ENCODE peak calls at places on chromosomes 3 and 15, in five cellular contexts. H is transverse colon, E is cardiac muscle cell, V is psoas muscle, T is fibroblast of lung. K is an unnamed sample.
A peak's percentile ranks its signal among the peaks of the same experiment; 100 is the strongest.

GRCh38 chr3:44323341-44323955 is 15.1 kb upstream of the TCAIM start:
- DNase-seq in H (peak; percentile 70), E (peak; percentile 72), V (peak; percentile 42), T (peak; percentile 49), K (peak; percentile 53)

GRCh38 chr3:40847571-40847992 is 322.8 kb downstream of the ZNF621 start:
- DNase-seq in H (no peak), E (peak; percentile 50), V (no peak), T (peak; percentile 63), K (no peak)

GRCh38 chr3:63642488-63642887 is 10.0 kb upstream of the SNTN start:
- DNase-seq in H (no peak), E (no peak), V (no peak), T (no peak), K (no peak)

GRCh38 chr3:12719541-12719940 is 39.5 kb downstream of the TMEM40 start:
- DNase-seq in H (no peak), E (no peak), V (no peak), T (no peak), K (no peak)

GRCh38 chr3:134600166-134600670 is 50.6 kb downstream of the KY start:
- DNase-seq in H (no peak), E (no peak), V (no peak), T (peak; percentile 60), K (no peak)

GRCh38 chr3:39126532-39127071 is 19.1 kb downstream of the TTC21A start:
- DNase-seq in H (peak; percentile 56), E (peak; percentile 62), V (no peak), T (peak; percentile 50), K (no peak)

GRCh38 chr15:35458176-35458856 is 87.6 kb downstream of the DPH6 start:
- DNase-seq in H (no peak), E (no peak), V (no peak), T (peak; percentile 42), K (no peak)

GRCh38 chr15:84821501-84822021 is 4.4 kb downstream of the ALPK3 start:
- DNase-seq in H (no peak), E (no peak), V (no peak), T (no peak), K (no peak)

GRCh38 chr3:127011270-127011992 is 28.5 kb downstream of the PLXNA1 start:
- DNase-seq in H (no peak), E (no peak), V (peak; percentile 63), T (no peak), K (no peak)

GRCh38 chr3:141127344-141128125 is 76.4 kb downstream of the SPSB4 start:
- DNase-seq in H (no peak), E (no peak), V (no peak), T (no peak), K (no peak)

GRCh38 chr15:69647160-69647513 is 194.5 kb downstream of the RPLP1 start:
- DNase-seq in H (no peak), E (no peak), V (no peak), T (no peak), K (no peak)

GRCh38 chr15:31331389-31331788 is 4.8 kb downstream of the KLF13 start:
- DNase-seq in H (no peak), E (no peak), V (no peak), T (no peak), K (no peak)

GRCh38 chr15:60708684-60709083 is 229.7 kb upstream of the ICE2 start:
- DNase-seq in H (no peak), E (no peak), V (no peak), T (peak; percentile 91), K (no peak)

GRCh38 chr3:112389961-112390360 is 57.0 kb downstream of the CD200 start:
- DNase-seq in H (no peak), E (no peak), V (no peak), T (no peak), K (no peak)

GRCh38 chr15:50119063-50119700 is at the start of gene ATP8B4:
- DNase-seq in H (no peak), E (no peak), V (no peak), T (no peak), K (no peak)

GRCh38 chr15:52010633-52011595 is 8.1 kb upstream of the MAPK6 start:
- DNase-seq in H (no peak), E (no peak), V (peak; percentile 40), T (peak; percentile 93), K (peak; percentile 73)

GRCh38 chr15:67836477-67836876 is 3.4 kb downstream of the RNU6-1 start:
- DNase-seq in H (peak; percentile 62), E (peak; percentile 61), V (peak; percentile 40), T (no peak), K (no peak)

GRCh38 chr3:14947105-14947885 is at the start of gene NR2C2:
- DNase-seq in H (peak; percentile 91), E (peak; percentile 87), V (peak; percentile 90), T (peak; percentile 69), K (peak; percentile 23)

GRCh38 chr15:23759964-23760363 is 72.9 kb upstream of the NDN start:
- DNase-seq in H (no peak), E (no peak), V (no peak), T (no peak), K (no peak)

GRCh38 chr3:151183253-151183652 is 19.8 kb downstream of the GPR171 start:
- DNase-seq in H (no peak), E (no peak), V (no peak), T (no peak), K (no peak)

DNA sequence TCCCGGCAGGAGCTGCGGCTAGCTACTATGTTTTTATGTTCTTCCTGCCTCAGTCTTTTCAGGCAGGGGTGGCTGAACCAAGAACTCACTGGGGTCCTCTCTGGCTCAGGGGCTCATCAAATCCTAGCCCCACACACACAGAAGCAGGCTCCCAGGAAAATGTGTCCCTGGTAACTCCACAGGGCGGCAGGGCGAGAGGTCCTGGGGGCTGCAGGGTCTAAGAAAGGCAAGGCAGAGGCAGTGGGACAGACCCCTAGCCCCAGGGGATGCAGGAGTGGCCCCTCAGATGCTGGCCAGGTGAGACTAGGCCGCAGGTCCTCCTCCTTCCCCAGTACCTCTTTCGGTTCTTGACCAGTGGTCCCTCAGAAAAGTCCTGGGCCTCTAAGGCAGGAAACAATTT is 48.9 kb downstream of the PTH1R start:
- DNase-seq in H (no peak), E (no peak), V (no peak), T (no peak), K (no peak)
- H3K4me3 ChIP-seq in H (no peak overlapping the region), E (no peak overlapping the region), V (no peak overlapping the region), T (no peak overlapping the region), K (no peak overlapping the region)

DNA sequence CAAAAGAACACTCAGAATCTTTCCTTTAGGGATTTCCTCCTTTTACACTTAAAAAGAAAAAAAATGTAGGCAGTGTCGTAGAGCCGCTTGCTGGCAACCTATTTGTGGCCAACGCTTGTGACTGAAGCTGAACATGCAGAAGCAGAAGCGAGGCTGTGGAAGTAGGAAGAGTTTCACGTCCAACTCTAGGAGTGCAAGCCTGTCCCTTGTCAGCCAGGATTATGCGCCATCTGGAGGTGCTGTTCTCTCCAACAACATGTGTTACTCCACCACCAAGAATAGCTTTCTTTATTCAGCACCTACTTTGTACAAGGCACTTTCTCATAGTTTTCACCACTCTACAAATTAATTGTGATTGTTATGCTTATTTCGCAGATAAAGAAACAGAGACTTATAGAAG is 223.2 kb upstream of the LMCD1 start:
- DNase-seq in H (no peak), E (no peak), V (no peak), T (no peak), K (no peak)
- TF ChIP-seq CTCF in H (no peak), E (no peak), V (no peak), T (no peak), K (peak; percentile 6)

DNA sequence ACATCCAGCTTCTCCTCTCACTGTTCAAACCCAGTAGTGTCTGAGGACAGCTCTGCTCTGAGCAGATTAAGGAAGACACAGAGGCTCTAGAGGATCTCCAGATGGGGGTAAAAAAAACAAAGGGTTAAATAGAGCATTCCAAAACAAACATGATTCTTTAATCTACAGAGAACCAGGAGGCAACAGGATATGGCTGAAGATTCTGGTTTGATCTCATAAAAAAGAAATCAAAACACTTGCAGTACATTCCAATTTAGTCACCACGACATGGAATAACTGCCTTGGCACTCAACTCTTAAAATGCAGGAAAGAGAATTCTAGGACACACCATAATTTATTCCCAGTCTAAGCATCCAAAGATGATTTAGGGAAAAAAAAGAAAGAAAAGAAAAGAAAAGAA is 32.0 kb downstream of the TM4SF4 start:
- DNase-seq in H (no peak), E (no peak), V (no peak), T (peak; percentile 72), K (no peak)
- H3K4me3 ChIP-seq in H (no peak overlapping the region), E (no peak overlapping the region), V (no peak overlapping the region), T (no peak overlapping the region), K (no peak overlapping the region)

GRCh38 chr3:36744770-36745169 is 19.6 kb downstream of the DCLK3 start:
- DNase-seq in H (no peak), E (no peak), V (no peak), T (no peak), K (no peak)

GRCh38 chr3:36738701-36739100 is 25.7 kb downstream of the DCLK3 start:
- DNase-seq in H (no peak), E (peak; percentile 15), V (peak; percentile 54), T (no peak), K (no peak)

GRCh38 chr3:36743821-36744220 is 20.5 kb downstream of the DCLK3 start:
- DNase-seq in H (no peak), E (no peak), V (no peak), T (no peak), K (no peak)

GRCh38 chr3:36740822-36741221 is 23.5 kb downstream of the DCLK3 start:
- DNase-seq in H (no peak), E (no peak), V (no peak), T (no peak), K (no peak)

DNA sequence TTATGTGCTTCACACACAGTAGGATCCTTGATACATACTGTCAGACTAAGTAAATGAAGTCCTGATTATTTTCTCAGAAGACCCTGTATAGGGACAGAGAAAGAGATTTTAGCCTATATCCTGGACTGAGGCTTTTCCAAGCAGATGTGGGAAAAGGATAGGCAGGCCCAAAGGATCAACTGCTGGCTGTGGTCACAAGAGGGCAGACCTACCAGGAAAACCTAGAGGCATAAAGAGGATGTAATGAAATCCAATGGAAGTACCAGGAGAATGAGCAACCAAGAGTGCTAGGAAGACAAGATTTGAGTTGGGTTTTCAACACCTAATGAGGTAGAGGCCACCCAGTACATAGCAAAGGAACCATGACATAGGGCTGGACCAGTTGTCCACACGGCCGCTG is 23.1 kb downstream of the DCLK3 start:
- DNase-seq in H (no peak), E (no peak), V (no peak), T (no peak), K (no peak)
- TF ChIP-seq CTCF in H (no peak), E (peak; percentile 35), V (peak; percentile 3), T (peak; percentile 24), K (peak; percentile 29)

K was measured in LNCaP clone FGC.